ENCODE peak calls at places on chromosomes 13 and 19, in ten cellular contexts. N, Z, F, P, C, E, X, B, J and K are unnamed samples.

GRCh38 chr19:13150919-13151604 is 851 bp downstream of the IER2 start:
- DNase-seq in N (no peak), Z (no peak), F (no peak), P (no peak), C (no peak), E (peak), X (no peak), B (no peak), J (no peak), K (no peak)

GRCh38 chr13:33197551-33197971 is 88.0 kb downstream of the STARD13 start:
- DNase-seq in N (no peak), Z (no peak), F (no peak), P (no peak), C (no peak), E (no peak), X (no peak), B (no peak), J (no peak), K (no peak)

GRCh38 chr19:16330368-16330801 is 5.8 kb downstream of the KLF2 start:
- DNase-seq in N (peak), Z (peak), F (peak), P (no peak), C (peak), E (peak), X (peak), B (peak), J (peak), K (peak)

GRCh38 chr13:39603424-39603947 is 493 bp upstream of the LHFPL6 start:
- DNase-seq in N (no peak), Z (no peak), F (no peak), P (no peak), C (no peak), E (no peak), X (no peak), B (peak), J (no peak), K (no peak)

GRCh38 chr19:3046621-3047306 is 15.5 kb downstream of the TLE5 start:
- DNase-seq in N (no peak), Z (no peak), F (no peak), P (peak), C (no peak), E (no peak), X (no peak), B (no peak), J (no peak), K (no peak)

GRCh38 chr13:97583884-97584497 is 150.0 kb downstream of the RAP2A start:
- DNase-seq in N (no peak), Z (no peak), F (no peak), P (no peak), C (no peak), E (no peak), X (no peak), B (no peak), J (no peak), K (no peak)

GRCh38 chr13:86882835-86883234 is 788.3 kb upstream of the SLITRK5 start:
- DNase-seq in N (no peak), Z (no peak), F (no peak), P (no peak), C (no peak), E (no peak), X (no peak), B (no peak), J (no peak), K (no peak)

GRCh38 chr13:33116321-33117010 is 100.2 kb downstream of the KL start:
- DNase-seq in N (no peak), Z (no peak), F (no peak), P (no peak), C (no peak), E (no peak), X (no peak), B (no peak), J (no peak), K (no peak)

GRCh38 chr13:30832845-30833332 is 73.2 kb upstream of the MEDAG start:
- DNase-seq in N (peak), Z (peak), F (peak), P (peak), C (peak), E (no peak), X (peak), B (no peak), J (no peak), K (peak)

GRCh38 chr19:42099336-42099925 is 23.5 kb downstream of the ZNF574 start:
- DNase-seq in N (no peak), Z (no peak), F (no peak), P (no peak), C (no peak), E (no peak), X (no peak), B (no peak), J (no peak), K (no peak)

GRCh38 chr13:94160875-94161274 is 318.6 kb downstream of the DCT start:
- DNase-seq in N (no peak), Z (no peak), F (no peak), P (no peak), C (no peak), E (no peak), X (no peak), B (no peak), J (no peak), K (no peak)

GRCh38 chr19:42528354-42529247 is at the start of gene CEACAM1:
- DNase-seq in N (no peak), Z (no peak), F (no peak), P (no peak), C (peak), E (no peak), X (no peak), B (no peak), J (no peak), K (peak)

GRCh38 chr13:95629071-95629470 is 15.4 kb downstream of the DZIP1 start:
- DNase-seq in N (no peak), Z (no peak), F (no peak), P (no peak), C (no peak), E (no peak), X (no peak), B (no peak), J (no peak), K (no peak)

GRCh38 chr13:28541966-28542365 is 47.0 kb upstream of the FLT1 start:
- DNase-seq in N (no peak), Z (no peak), F (no peak), P (no peak), C (no peak), E (no peak), X (no peak), B (no peak), J (no peak), K (no peak)

GRCh38 chr19:17244618-17245534 is 843 bp downstream of the NR2F6 start:
- DNase-seq in N (no peak), Z (no peak), F (no peak), P (no peak), C (no peak), E (peak), X (no peak), B (no peak), J (no peak), K (no peak)

GRCh38 chr13:77516342-77516789 is 19.1 kb upstream of the SCEL start:
- DNase-seq in N (no peak), Z (no peak), F (no peak), P (no peak), C (peak), E (no peak), X (no peak), B (peak), J (peak), K (no peak)

GRCh38 chr13:37995052-37995451 is 125.5 kb upstream of the TRPC4 start:
- DNase-seq in N (no peak), Z (no peak), F (no peak), P (peak), C (no peak), E (no peak), X (no peak), B (no peak), J (no peak), K (no peak)

GRCh38 chr13:113635048-113635420 is 23.0 kb downstream of the ATP4B start:
- DNase-seq in N (no peak), Z (no peak), F (no peak), P (no peak), C (no peak), E (no peak), X (no peak), B (no peak), J (no peak), K (no peak)

GRCh38 chr13:52599037-52599852 is 43.0 kb upstream of the HNRNPA1L2 start:
- DNase-seq in N (no peak), Z (no peak), F (no peak), P (no peak), C (peak), E (no peak), X (no peak), B (no peak), J (no peak), K (no peak)

GRCh38 chr13:113976711-113977684 is 3.1 kb upstream of the C13orf46 start:
- DNase-seq in N (no peak), Z (no peak), F (no peak), P (no peak), C (peak), E (no peak), X (peak), B (peak), J (peak), K (no peak)

GRCh38 chr19:7681336-7682174 is 922 bp downstream of the TRAPPC5 start:
- DNase-seq in N (peak), Z (peak), F (peak), P (no peak), C (peak), E (peak), X (no peak), B (peak), J (no peak), K (peak)

GRCh38 chr19:10780368-10780767 is 55.6 kb downstream of the TMED1 start:
- DNase-seq in N (no peak), Z (peak), F (no peak), P (no peak), C (no peak), E (no peak), X (no peak), B (no peak), J (peak), K (no peak)

GRCh38 chr13:24013189-24013588 is 115.9 kb upstream of the C1QTNF9B start:
- DNase-seq in N (no peak), Z (no peak), F (no peak), P (no peak), C (no peak), E (no peak), X (no peak), B (no peak), J (no peak), K (no peak)

GRCh38 chr19:661427-662196 is 1.4 kb downstream of the RNF126 start:
- DNase-seq in N (no peak), Z (no peak), F (no peak), P (no peak), C (peak), E (peak), X (no peak), B (no peak), J (no peak), K (peak)

GRCh38 chr13:21402586-21403307 is 56.4 kb downstream of the ZDHHC20 start:
- DNase-seq in N (peak), Z (no peak), F (no peak), P (no peak), C (peak), E (peak), X (no peak), B (peak), J (peak), K (no peak)

GRCh38 chr19:9435279-9436268 is at the start of gene ZNF266:
- DNase-seq in N (peak), Z (peak), F (peak), P (peak), C (peak), E (peak), X (peak), B (peak), J (peak), K (peak)

GRCh38 chr19:17302391-17303166 is 646 bp downstream of the ABHD8 start:
- DNase-seq in N (no peak), Z (no peak), F (no peak), P (no peak), C (no peak), E (peak), X (no peak), B (no peak), J (no peak), K (no peak)